ENCODE peak calls at places on chromosomes 3 and 15, in six cellular contexts. L, P, R, G, J and M are unnamed samples.

GRCh38 chr15:75454471-75455418 is 3.3 kb upstream of the SIN3A start:
- DNase-seq in L (no peak), P (peak; percentile 79), R (peak; percentile 7), G (peak; percentile 93), J (no peak), M (peak; percentile 94)

GRCh38 chr15:66827698-66828055 is 125.6 kb downstream of the SMAD6 start:
- DNase-seq in L (no peak), P (no peak), R (no peak), G (peak; percentile 60), J (no peak), M (no peak)

GRCh38 chr15:46080018-46080417 is 445.2 kb downstream of the SQOR start:
- DNase-seq in L (no peak), P (no peak), R (no peak), G (no peak), J (no peak), M (no peak)

GRCh38 chr3:187130346-187131066 is 8.8 kb downstream of the RPL39L start:
- DNase-seq in L (peak; percentile 67), P (peak; percentile 17), R (peak; percentile 69), G (no peak), J (no peak), M (no peak)

GRCh38 chr3:111151438-111151837 is 79.8 kb downstream of the NECTIN3 start:
- DNase-seq in L (peak; percentile 76), P (no peak), R (peak; percentile 84), G (no peak), J (no peak), M (no peak)

GRCh38 chr3:98501863-98502262 is 4.4 kb downstream of the OR5K2 start:
- DNase-seq in L (no peak), P (no peak), R (no peak), G (no peak), J (no peak), M (no peak)

GRCh38 chr3:122948398-122948797 is 79.2 kb downstream of the SEMA5B start:
- DNase-seq in L (no peak), P (no peak), R (no peak), G (no peak), J (no peak), M (no peak)

GRCh38 chr3:113946831-113947230 is 982 bp upstream of the ZDHHC23 start:
- DNase-seq in L (no peak), P (no peak), R (no peak), G (no peak), J (no peak), M (no peak)

GRCh38 chr3:130758624-130759023 is 12.0 kb upstream of the PIK3R4 start:
- DNase-seq in L (no peak), P (no peak), R (no peak), G (no peak), J (no peak), M (no peak)

GRCh38 chr3:197154-197855 is 742 bp downstream of the CHL1 start:
- DNase-seq in L (no peak), P (no peak), R (no peak), G (no peak), J (no peak), M (no peak)

GRCh38 chr15:73237910-73238309 is 130.8 kb downstream of the HCN4 start:
- DNase-seq in L (no peak), P (no peak), R (no peak), G (no peak), J (no peak), M (no peak)

GRCh38 chr15:40249477-40250303 is 10.8 kb downstream of the PAK6 start:
- DNase-seq in L (peak; percentile 50), P (no peak), R (no peak), G (peak; percentile 72), J (no peak), M (no peak)

GRCh38 chr3:30155755-30156154 is 450.6 kb upstream of the TGFBR2 start:
- DNase-seq in L (no peak), P (no peak), R (no peak), G (no peak), J (no peak), M (no peak)

GRCh38 chr3:50406487-50406886 is 47.2 kb upstream of the TMEM115 start:
- DNase-seq in L (no peak), P (no peak), R (no peak), G (no peak), J (no peak), M (no peak)

GRCh38 chr3:115280531-115280930 is 133.4 kb upstream of the ZBTB20 start:
- DNase-seq in L (no peak), P (no peak), R (no peak), G (no peak), J (no peak), M (no peak)

GRCh38 chr3:153320585-153321128 is 158.6 kb downstream of the RAP2B start:
- DNase-seq in L (no peak), P (no peak), R (no peak), G (no peak), J (no peak), M (no peak)

GRCh38 chr3:100159564-100160153 is 45.4 kb upstream of the FILIP1L start:
- DNase-seq in L (peak; percentile 86), P (no peak), R (peak; percentile 9), G (no peak), J (no peak), M (no peak)

GRCh38 chr3:14143271-14143605 is 18.4 kb downstream of the TMEM43 start:
- DNase-seq in L (peak; percentile 63), P (no peak), R (peak; percentile 10), G (no peak), J (no peak), M (no peak)

GRCh38 chr3:14142567-14143270 is 17.9 kb downstream of the TMEM43 start:
- DNase-seq in L (no peak), P (peak; percentile 61), R (no peak), G (no peak), J (no peak), M (no peak)

GRCh38 chr3:14145236-14145635 is 20.4 kb downstream of the TMEM43 start:
- DNase-seq in L (peak; percentile 56), P (no peak), R (peak; percentile 39), G (no peak), J (no peak), M (no peak)

GRCh38 chr3:14144423-14145075 is 19.7 kb downstream of the TMEM43 start:
- DNase-seq in L (peak; percentile 99), P (peak; percentile 64), R (peak; percentile 98), G (no peak), J (peak; percentile 70), M (peak; percentile 92)

GRCh38 chr3:14143826-14144225 is 19.0 kb downstream of the TMEM43 start:
- DNase-seq in L (peak; percentile 94), P (no peak), R (peak; percentile 94), G (no peak), J (no peak), M (no peak)
- TF ChIP-seq CTCF in L (no peak), P (no peak), R (no peak), G (no peak), J (no peak), M (no peak)

GRCh38 chr3:172520332-172520831 is 2.8 kb downstream of the TNFSF10 start:
- DNase-seq in L (peak; percentile 99), P (no peak), R (peak; percentile 32), G (no peak), J (no peak), M (no peak)
- H3K4me3 ChIP-seq in L (no peak overlapping the region), P (no peak overlapping the region), R (no peak overlapping the region), G (no peak overlapping the region), J (no peak overlapping the region), M (no peak overlapping the region)

GRCh38 chr3:48459331-48459730 is 12.8 kb downstream of the ATRIP start:
- DNase-seq in L (no peak), P (no peak), R (no peak), G (no peak), J (no peak), M (no peak)

GRCh38 chr3:48459773-48460516 is 13.4 kb downstream of the ATRIP start:
- DNase-seq in L (no peak), P (no peak), R (no peak), G (no peak), J (no peak), M (no peak)

GRCh38 chr3:48460517-48460902 is 14.0 kb downstream of the ATRIP start:
- DNase-seq in L (no peak), P (no peak), R (no peak), G (no peak), J (no peak), M (no peak)

GRCh38 chr3:48451270-48451669 is 4.7 kb downstream of the ATRIP start:
- DNase-seq in L (no peak), P (no peak), R (no peak), G (no peak), J (no peak), M (no peak)

DNA sequence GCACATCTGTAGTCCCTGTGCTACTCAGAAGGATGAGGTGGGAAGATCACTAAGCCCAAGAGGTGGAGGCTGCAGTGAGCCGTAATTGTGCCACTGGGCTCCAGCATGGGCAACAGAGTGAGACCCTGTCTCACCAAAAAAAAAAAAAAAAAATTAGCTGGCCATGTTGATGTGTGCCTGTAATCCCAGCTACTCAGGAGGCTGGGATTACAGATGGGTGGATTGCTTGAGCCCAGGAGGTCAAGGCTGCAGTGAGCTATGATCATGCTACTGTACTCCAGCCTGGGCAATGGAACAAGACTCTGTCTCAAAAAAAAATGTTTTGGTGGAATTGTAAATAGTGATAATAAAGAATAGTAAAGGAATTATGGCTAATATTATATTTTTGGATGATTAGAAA is 9.9 kb downstream of the ATRIP start:
- DNase-seq in L (no peak), P (no peak), R (no peak), G (no peak), J (no peak), M (no peak)
- TF ChIP-seq CTCF in L (no peak), P (no peak), R (no peak), G (no peak), J (no peak), M (no peak)

GRCh38 chr3:126308394-126309125 is 48.6 kb downstream of the KLF15 start:
- DNase-seq in L (no peak), P (no peak), R (no peak), G (no peak), J (no peak), M (peak; percentile 81)

GRCh38 chr3:126306397-126306796 is 50.8 kb downstream of the KLF15 start:
- DNase-seq in L (no peak), P (no peak), R (no peak), G (no peak), J (no peak), M (no peak)

GRCh38 chr3:126309162-126309561 is 48.0 kb downstream of the KLF15 start:
- DNase-seq in L (no peak), P (no peak), R (no peak), G (no peak), J (no peak), M (peak; percentile 73)

GRCh38 chr3:126307083-126307482 is 50.1 kb downstream of the KLF15 start:
- DNase-seq in L (no peak), P (no peak), R (no peak), G (no peak), J (no peak), M (peak; percentile 58)

DNA sequence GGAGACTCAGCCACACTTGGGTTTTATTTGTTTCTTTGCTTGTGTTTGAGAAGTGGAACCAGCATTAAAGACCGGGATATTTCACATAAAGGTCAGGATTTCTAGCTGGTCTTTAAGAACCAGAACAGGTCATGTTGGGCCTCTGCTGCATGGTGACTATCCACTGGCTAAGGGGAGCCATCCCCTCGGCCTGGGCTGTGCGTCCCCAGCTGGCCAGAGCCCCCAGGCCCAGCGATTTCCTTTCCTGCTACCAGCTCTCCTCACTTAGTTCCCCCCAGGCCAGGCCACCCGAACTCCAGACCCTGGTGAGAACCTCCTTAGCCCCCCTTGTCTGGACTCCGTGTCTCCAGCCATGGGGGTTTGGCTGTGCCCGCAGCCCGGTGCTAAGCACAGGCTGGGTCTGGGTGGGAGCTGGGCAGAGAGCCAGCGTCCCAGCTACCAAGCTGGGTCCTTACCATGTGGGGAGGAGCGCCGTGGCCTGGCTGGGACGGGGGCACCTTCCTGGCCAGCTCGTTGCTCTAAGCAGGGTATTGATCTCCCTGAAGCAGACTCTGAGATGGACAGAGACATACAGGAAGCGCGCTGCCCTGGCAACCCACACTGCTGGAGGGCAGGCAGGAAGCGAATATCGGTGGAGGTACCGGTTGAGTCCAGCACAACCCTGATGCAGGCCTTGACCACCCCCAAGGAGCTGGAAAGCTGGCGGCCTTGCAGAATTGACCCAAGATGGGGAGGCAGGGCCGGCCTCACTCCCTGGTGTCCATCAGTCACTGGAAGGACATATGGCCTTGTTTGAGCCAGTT is 49.4 kb downstream of the KLF15 start:
- DNase-seq in L (no peak), P (no peak), R (no peak), G (no peak), J (no peak), M (no peak)
- H3K4me3 ChIP-seq in L (no peak overlapping the region), P (no peak overlapping the region), R (no peak overlapping the region), G (no peak overlapping the region), J (no peak overlapping the region), M (no peak overlapping the region)